ENCODE peak calls at places on chromosomes 4 and X, in five cellular contexts. One of them, this sample, is unnamed.

GRCh38 chrX:45762699-45763647 is 562.3 kb upstream of the DIPK2B start:
- DNase-seq in fibroblast of lung: no peak
- DNase-seq in Caco-2: no peak
- DNase-seq in neural crest cell: no peak
- DNase-seq in choroid plexus epithelial cell: no peak
- DNase-seq in this sample: no peak

GRCh38 chrX:84336646-84337045 is 148.6 kb upstream of the RPS6KA6 start:
- DNase-seq in fibroblast of lung: peak
- DNase-seq in Caco-2: no peak
- DNase-seq in neural crest cell: no peak
- DNase-seq in choroid plexus epithelial cell: peak
- DNase-seq in this sample: no peak

GRCh38 chr4:107037188-107037587 is 1.1 kb upstream of the DKK2 start:
- DNase-seq in fibroblast of lung: peak
- DNase-seq in Caco-2: no peak
- DNase-seq in neural crest cell: peak
- DNase-seq in choroid plexus epithelial cell: peak
- DNase-seq in this sample: peak

GRCh38 chr4:80153800-80154546 is 43.3 kb upstream of the PRDM8 start:
- DNase-seq in fibroblast of lung: peak
- DNase-seq in Caco-2: no peak
- DNase-seq in neural crest cell: no peak
- DNase-seq in choroid plexus epithelial cell: peak
- DNase-seq in this sample: no peak

GRCh38 chrX:121322159-121322558 is 274.7 kb downstream of the GLUD2 start:
- DNase-seq in fibroblast of lung: no peak
- DNase-seq in Caco-2: no peak
- DNase-seq in neural crest cell: no peak
- DNase-seq in choroid plexus epithelial cell: peak
- DNase-seq in this sample: no peak

GRCh38 chrX:46961574-46962279 is 49.5 kb downstream of the JADE3 start:
- DNase-seq in fibroblast of lung: no peak
- DNase-seq in Caco-2: no peak
- DNase-seq in neural crest cell: no peak
- DNase-seq in choroid plexus epithelial cell: no peak
- DNase-seq in this sample: peak

GRCh38 chr4:7276538-7276937 is 84.2 kb downstream of the SORCS2 start:
- DNase-seq in fibroblast of lung: no peak
- DNase-seq in Caco-2: no peak
- DNase-seq in neural crest cell: no peak
- DNase-seq in choroid plexus epithelial cell: no peak
- DNase-seq in this sample: no peak

GRCh38 chr4:2076908-2077534 is 17.9 kb downstream of the NAT8L start:
- DNase-seq in fibroblast of lung: no peak
- DNase-seq in Caco-2: no peak
- DNase-seq in neural crest cell: no peak
- DNase-seq in choroid plexus epithelial cell: no peak
- DNase-seq in this sample: no peak

GRCh38 chrX:155127465-155127864 is 56.2 kb downstream of the BRCC3 start:
- DNase-seq in fibroblast of lung: no peak
- DNase-seq in Caco-2: no peak
- DNase-seq in neural crest cell: no peak
- DNase-seq in choroid plexus epithelial cell: no peak
- DNase-seq in this sample: no peak

GRCh38 chrX:21837056-21837455 is 2.4 kb upstream of the MBTPS2 start:
- DNase-seq in fibroblast of lung: no peak
- DNase-seq in Caco-2: no peak
- DNase-seq in neural crest cell: no peak
- DNase-seq in choroid plexus epithelial cell: peak
- DNase-seq in this sample: no peak

GRCh38 chr4:101307901-101308300 is 39.4 kb downstream of the PPP3CA start:
- DNase-seq in fibroblast of lung: no peak
- DNase-seq in Caco-2: no peak
- DNase-seq in neural crest cell: no peak
- DNase-seq in choroid plexus epithelial cell: no peak
- DNase-seq in this sample: no peak

GRCh38 chrX:119573222-119573621 is 1.1 kb upstream of the UBE2A start:
- DNase-seq in fibroblast of lung: no peak
- DNase-seq in Caco-2: no peak
- DNase-seq in neural crest cell: no peak
- DNase-seq in choroid plexus epithelial cell: no peak
- DNase-seq in this sample: no peak

GRCh38 chrX:10101269-10101668 is 55.5 kb upstream of the CLCN4 start:
- DNase-seq in fibroblast of lung: no peak
- DNase-seq in Caco-2: peak
- DNase-seq in neural crest cell: no peak
- DNase-seq in choroid plexus epithelial cell: peak
- DNase-seq in this sample: no peak

GRCh38 chr4:82629238-82630000 is 67.6 kb upstream of the TMEM150C start:
- DNase-seq in fibroblast of lung: no peak
- DNase-seq in Caco-2: no peak
- DNase-seq in neural crest cell: no peak
- DNase-seq in choroid plexus epithelial cell: peak
- DNase-seq in this sample: no peak

GRCh38 chr4:39597695-39598381 is 40.8 kb downstream of the SMIM14 start:
- DNase-seq in fibroblast of lung: no peak
- DNase-seq in Caco-2: no peak
- DNase-seq in neural crest cell: no peak
- DNase-seq in choroid plexus epithelial cell: no peak
- DNase-seq in this sample: no peak
- TF ChIP-seq CTCF in fibroblast of lung: no peak
- TF ChIP-seq CTCF in Caco-2: no peak
- TF ChIP-seq CTCF in neural crest cell: no peak
- TF ChIP-seq CTCF in choroid plexus epithelial cell: no peak
- TF ChIP-seq CTCF in this sample: no peak

GRCh38 chr4:102501176-102501634 is at the start of gene NFKB1:
- DNase-seq in fibroblast of lung: peak
- DNase-seq in Caco-2: no peak
- DNase-seq in neural crest cell: peak
- DNase-seq in choroid plexus epithelial cell: peak
- DNase-seq in this sample: no peak

GRCh38 chr4:102503831-102504786 is 3.0 kb downstream of the NFKB1 start:
- DNase-seq in fibroblast of lung: no peak
- DNase-seq in Caco-2: no peak
- DNase-seq in neural crest cell: no peak
- DNase-seq in choroid plexus epithelial cell: no peak
- DNase-seq in this sample: no peak

GRCh38 chr4:102500371-102501175 is 586 bp upstream of the NFKB1 start:
- DNase-seq in fibroblast of lung: peak
- DNase-seq in Caco-2: no peak
- DNase-seq in neural crest cell: peak
- DNase-seq in choroid plexus epithelial cell: peak
- DNase-seq in this sample: peak

GRCh38 chr4:102503301-102503746 is 2.2 kb downstream of the NFKB1 start:
- DNase-seq in fibroblast of lung: no peak
- DNase-seq in Caco-2: no peak
- DNase-seq in neural crest cell: no peak
- DNase-seq in choroid plexus epithelial cell: no peak
- DNase-seq in this sample: no peak

DNA sequence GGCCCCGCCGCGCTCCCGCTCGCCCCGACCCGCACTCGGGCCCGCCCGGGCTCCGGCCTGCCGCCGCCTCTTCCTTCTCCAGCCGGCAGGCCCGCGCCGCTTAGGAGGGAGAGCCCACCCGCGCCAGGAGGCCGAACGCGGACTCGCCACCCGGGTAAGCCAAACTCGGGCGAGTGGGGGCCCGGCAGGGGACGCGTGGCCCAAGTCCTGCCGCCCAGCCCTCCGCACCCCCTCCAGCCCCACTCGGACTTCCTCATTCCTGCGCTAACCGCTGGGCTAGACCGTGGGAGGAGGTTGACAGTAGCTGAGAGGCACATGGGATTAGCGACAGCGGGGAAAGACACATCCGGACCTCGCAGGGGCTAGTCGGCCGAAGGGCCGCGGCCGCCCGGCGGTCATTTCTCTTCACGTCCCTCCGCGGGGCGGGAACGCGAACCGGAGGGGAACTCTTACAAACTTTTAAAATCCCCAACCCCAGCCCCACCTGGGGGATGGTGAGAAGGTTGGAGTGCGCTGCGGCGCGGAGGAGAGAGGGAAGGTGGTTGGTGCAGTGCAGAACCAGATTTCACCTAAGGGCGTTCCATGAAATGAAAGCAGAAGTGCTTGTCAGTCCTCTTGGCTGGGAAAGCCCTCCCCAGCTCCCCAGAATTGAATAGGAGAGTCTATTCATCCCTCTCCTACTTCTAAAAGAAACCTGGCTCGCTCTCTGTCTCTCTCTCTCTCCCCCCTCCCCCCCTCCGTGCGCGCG is 650 bp downstream of the NFKB1 start:
- DNase-seq in fibroblast of lung: peak
- DNase-seq in Caco-2: peak
- DNase-seq in neural crest cell: peak
- DNase-seq in choroid plexus epithelial cell: peak
- DNase-seq in this sample: peak
- TF ChIP-seq CTCF in fibroblast of lung: no peak
- TF ChIP-seq CTCF in Caco-2: no peak
- TF ChIP-seq CTCF in neural crest cell: no peak
- TF ChIP-seq CTCF in choroid plexus epithelial cell: no peak
- TF ChIP-seq CTCF in this sample: no peak

DNA sequence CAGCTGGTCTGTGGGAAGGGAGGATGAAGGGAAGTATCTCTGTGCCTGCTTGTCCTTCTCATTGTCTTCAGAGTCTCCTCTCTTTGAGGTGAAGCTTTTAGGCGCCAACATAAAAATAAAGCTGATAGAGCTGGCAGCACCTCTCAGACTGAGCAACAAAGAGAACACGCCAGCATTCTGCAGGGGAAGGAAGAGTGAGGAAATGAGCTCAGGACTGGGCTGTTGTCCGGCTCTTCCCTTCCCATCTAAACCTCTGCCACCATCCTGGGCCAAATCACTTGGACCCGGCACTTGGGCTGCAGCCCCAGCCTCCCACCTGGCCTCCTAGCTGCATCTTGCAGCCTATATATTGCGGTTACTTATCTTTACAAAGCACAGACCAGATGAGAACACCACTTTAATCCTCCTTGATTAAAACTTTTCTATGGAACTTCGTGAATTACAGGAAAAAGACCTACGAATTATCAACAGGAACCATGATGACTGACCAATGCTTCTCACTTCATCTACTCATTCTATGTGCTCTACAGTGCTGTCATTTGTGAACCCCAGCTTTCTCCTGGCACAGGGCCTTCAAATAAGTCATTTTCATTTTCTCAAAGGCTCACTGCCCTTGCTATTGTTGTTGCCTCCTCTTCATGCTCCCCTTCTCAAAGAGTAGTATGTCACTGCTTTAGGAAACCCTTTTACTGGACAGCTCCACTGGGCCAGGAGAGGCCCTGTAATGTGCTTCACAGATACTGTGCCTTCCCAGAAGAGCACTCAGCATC is 476.5 kb upstream of the HS3ST1 start:
- DNase-seq in fibroblast of lung: no peak
- DNase-seq in Caco-2: no peak
- DNase-seq in neural crest cell: no peak
- DNase-seq in choroid plexus epithelial cell: no peak
- DNase-seq in this sample: no peak
- TF ChIP-seq CTCF in fibroblast of lung: no peak
- TF ChIP-seq CTCF in Caco-2: no peak
- TF ChIP-seq CTCF in neural crest cell: no peak
- TF ChIP-seq CTCF in choroid plexus epithelial cell: no peak
- TF ChIP-seq CTCF in this sample: no peak

DNA sequence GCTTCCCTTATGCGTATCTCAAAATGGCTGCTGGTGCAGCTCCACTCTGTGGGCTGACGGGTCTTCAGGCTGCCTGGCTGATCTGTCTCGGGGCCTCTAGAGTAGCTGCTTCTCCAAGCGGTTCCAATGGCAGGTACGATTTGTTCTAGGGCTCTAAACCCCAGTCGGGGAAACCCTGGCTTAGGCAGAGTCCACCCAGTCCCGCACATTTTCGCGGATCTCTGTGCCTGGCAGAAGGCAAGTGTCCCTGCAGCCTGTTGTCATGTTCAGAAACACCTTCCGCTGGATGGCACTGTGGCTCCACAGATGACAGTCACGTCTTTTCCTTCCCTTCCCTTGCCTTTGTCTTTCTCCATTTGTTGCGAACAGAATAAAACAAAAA is 54.4 kb downstream of the NBDY start:
- DNase-seq in fibroblast of lung: no peak
- DNase-seq in Caco-2: no peak
- DNase-seq in neural crest cell: no peak
- DNase-seq in choroid plexus epithelial cell: no peak
- DNase-seq in this sample: no peak
- TF ChIP-seq CTCF in fibroblast of lung: no peak
- TF ChIP-seq CTCF in Caco-2: no peak
- TF ChIP-seq CTCF in neural crest cell: no peak
- TF ChIP-seq CTCF in choroid plexus epithelial cell: no peak
- TF ChIP-seq CTCF in this sample: no peak

GRCh38 chr4:48645225-48645794 is 134.8 kb downstream of the FRYL start:
- DNase-seq in fibroblast of lung: peak
- DNase-seq in Caco-2: no peak
- DNase-seq in neural crest cell: no peak
- DNase-seq in choroid plexus epithelial cell: no peak
- DNase-seq in this sample: no peak
- TF ChIP-seq CTCF in fibroblast of lung: no peak
- TF ChIP-seq CTCF in Caco-2: no peak
- TF ChIP-seq CTCF in neural crest cell: no peak
- TF ChIP-seq CTCF in choroid plexus epithelial cell: no peak
- TF ChIP-seq CTCF in this sample: no peak

DNA sequence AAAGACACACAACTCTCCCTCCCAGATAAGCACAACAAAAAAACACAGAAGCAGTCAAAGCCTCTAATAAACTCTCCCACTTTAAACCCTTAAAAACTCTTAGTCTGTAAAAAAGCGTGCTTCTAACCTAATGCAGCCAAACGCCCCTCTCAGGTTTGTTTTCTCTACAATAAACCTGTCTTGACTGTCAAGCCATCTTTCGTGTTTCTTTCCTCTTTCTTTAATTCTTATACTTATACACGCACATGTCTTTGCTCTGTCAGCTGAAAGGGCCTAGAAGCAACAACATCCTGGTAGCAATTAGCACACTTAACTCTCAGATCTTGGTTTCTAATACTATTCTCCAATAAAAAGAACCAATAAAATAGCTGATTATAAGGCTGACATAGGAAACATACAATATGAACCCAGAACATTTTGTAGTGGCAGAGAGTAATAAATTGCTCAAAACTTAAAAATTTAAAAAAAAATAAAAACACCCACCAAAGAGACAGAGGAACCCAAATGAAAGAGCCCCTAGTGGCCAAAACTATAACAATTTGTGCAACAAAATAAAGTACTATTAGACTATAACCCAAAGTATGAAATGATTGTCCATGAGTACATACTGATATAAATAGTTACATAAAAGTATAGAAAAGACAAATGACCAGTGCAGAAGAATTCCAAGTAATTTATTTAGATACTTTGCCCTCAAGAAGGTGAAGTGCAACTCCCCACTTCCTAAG is 440.4 kb upstream of the ADGRL3 start:
- DNase-seq in fibroblast of lung: no peak
- DNase-seq in Caco-2: no peak
- DNase-seq in neural crest cell: no peak
- DNase-seq in choroid plexus epithelial cell: no peak
- DNase-seq in this sample: no peak
- TF ChIP-seq CTCF in fibroblast of lung: peak
- TF ChIP-seq CTCF in Caco-2: no peak
- TF ChIP-seq CTCF in neural crest cell: peak
- TF ChIP-seq CTCF in choroid plexus epithelial cell: no peak
- TF ChIP-seq CTCF in this sample: peak

GRCh38 chr4:88255111-88255510 is 29.2 kb downstream of the PPM1K start:
- DNase-seq in fibroblast of lung: no peak
- DNase-seq in Caco-2: no peak
- DNase-seq in neural crest cell: no peak
- DNase-seq in choroid plexus epithelial cell: no peak
- DNase-seq in this sample: no peak
- TF ChIP-seq CTCF in fibroblast of lung: no peak
- TF ChIP-seq CTCF in Caco-2: no peak
- TF ChIP-seq CTCF in neural crest cell: no peak
- TF ChIP-seq CTCF in choroid plexus epithelial cell: no peak
- TF ChIP-seq CTCF in this sample: no peak

This sample was measured in glutamatergic neuron.